ENCODE peak calls at places on chromosomes 13 and 19, in six cellular contexts. One of them, this sample, is unnamed. For H3K9me3, the result is how much of the 10 kb centered on the place peaks cover.

GRCh38 chr13:108195146-108195545 is 20.2 kb downstream of the LIG4 start:
- DNase-seq in cardiac muscle cell: peak
- DNase-seq in endodermal cell: no peak
- DNase-seq in H1: no peak
- DNase-seq in upper lobe of right lung: no peak
- DNase-seq in left lung: no peak
- DNase-seq in this sample: no peak

GRCh38 chr19:49691243-49692101 is 556 bp downstream of the CPT1C start:
- DNase-seq in cardiac muscle cell: peak
- DNase-seq in endodermal cell: peak
- DNase-seq in H1: peak
- DNase-seq in upper lobe of right lung: no peak
- DNase-seq in left lung: no peak
- DNase-seq in this sample: no peak

GRCh38 chr13:77028202-77028601 is 1.2 kb upstream of the FBXL3 start:
- DNase-seq in cardiac muscle cell: peak
- DNase-seq in endodermal cell: no peak
- DNase-seq in H1: no peak
- DNase-seq in upper lobe of right lung: no peak
- DNase-seq in left lung: no peak
- DNase-seq in this sample: no peak

GRCh38 chr13:33761744-33762143 is 56.2 kb upstream of the RFC3 start:
- DNase-seq in cardiac muscle cell: peak
- DNase-seq in endodermal cell: peak
- DNase-seq in H1: no peak
- DNase-seq in upper lobe of right lung: no peak
- DNase-seq in left lung: no peak
- DNase-seq in this sample: no peak

GRCh38 chr13:111952814-111953213 is 114.1 kb upstream of the SOX1 start:
- DNase-seq in cardiac muscle cell: no peak
- DNase-seq in endodermal cell: peak
- DNase-seq in H1: peak
- DNase-seq in upper lobe of right lung: peak
- DNase-seq in left lung: no peak
- DNase-seq in this sample: no peak

GRCh38 chr13:31749929-31750328 is 10.6 kb downstream of the RXFP2 start:
- DNase-seq in cardiac muscle cell: peak
- DNase-seq in endodermal cell: no peak
- DNase-seq in H1: no peak
- DNase-seq in upper lobe of right lung: no peak
- DNase-seq in left lung: no peak
- DNase-seq in this sample: no peak

GRCh38 chr13:24683833-24684599 is 3.8 kb downstream of the ATP12A start:
- DNase-seq in cardiac muscle cell: peak
- DNase-seq in endodermal cell: peak
- DNase-seq in H1: peak
- DNase-seq in upper lobe of right lung: peak
- DNase-seq in left lung: no peak
- DNase-seq in this sample: peak

GRCh38 chr13:85367887-85368286 is 431.3 kb downstream of the SLITRK6 start:
- DNase-seq in cardiac muscle cell: peak
- DNase-seq in endodermal cell: no peak
- DNase-seq in H1: no peak
- DNase-seq in upper lobe of right lung: no peak
- DNase-seq in left lung: no peak
- DNase-seq in this sample: no peak

GRCh38 chr19:14804755-14805154 is 26.4 kb upstream of the ADGRE2 start:
- DNase-seq in cardiac muscle cell: no peak
- DNase-seq in endodermal cell: no peak
- DNase-seq in H1: no peak
- DNase-seq in upper lobe of right lung: no peak
- DNase-seq in left lung: no peak
- DNase-seq in this sample: no peak

GRCh38 chr13:50805805-50806204 is 37.7 kb downstream of the DLEU7 start:
- DNase-seq in cardiac muscle cell: peak
- DNase-seq in endodermal cell: no peak
- DNase-seq in H1: no peak
- DNase-seq in upper lobe of right lung: no peak
- DNase-seq in left lung: no peak
- DNase-seq in this sample: no peak

GRCh38 chr19:28045621-28046020 is 1167.3 kb downstream of the UQCRFS1 start:
- DNase-seq in cardiac muscle cell: no peak
- DNase-seq in endodermal cell: no peak
- DNase-seq in H1: no peak
- DNase-seq in upper lobe of right lung: no peak
- DNase-seq in left lung: no peak
- DNase-seq in this sample: no peak
- H3K9me3 ChIP-seq in cardiac muscle cell: under half
- H3K9me3 ChIP-seq in endodermal cell: under half
- H3K9me3 ChIP-seq in H1: under half
- H3K9me3 ChIP-seq in upper lobe of right lung: under half
- H3K9me3 ChIP-seq in left lung: under half
- H3K9me3 ChIP-seq in this sample: under half

GRCh38 chr13:90253806-90254205 is 1093.7 kb upstream of the MIR17HG start:
- DNase-seq in cardiac muscle cell: no peak
- DNase-seq in endodermal cell: no peak
- DNase-seq in H1: no peak
- DNase-seq in upper lobe of right lung: no peak
- DNase-seq in left lung: no peak
- DNase-seq in this sample: no peak

GRCh38 chr13:90258129-90258528 is 1089.4 kb upstream of the MIR17HG start:
- DNase-seq in cardiac muscle cell: no peak
- DNase-seq in endodermal cell: no peak
- DNase-seq in H1: no peak
- DNase-seq in upper lobe of right lung: no peak
- DNase-seq in left lung: no peak
- DNase-seq in this sample: no peak

GRCh38 chr13:90254437-90254836 is 1093.0 kb upstream of the MIR17HG start:
- DNase-seq in cardiac muscle cell: no peak
- DNase-seq in endodermal cell: no peak
- DNase-seq in H1: no peak
- DNase-seq in upper lobe of right lung: no peak
- DNase-seq in left lung: no peak
- DNase-seq in this sample: no peak

GRCh38 chr13:90261343-90261742 is 1086.1 kb upstream of the MIR17HG start:
- DNase-seq in cardiac muscle cell: no peak
- DNase-seq in endodermal cell: no peak
- DNase-seq in H1: no peak
- DNase-seq in upper lobe of right lung: no peak
- DNase-seq in left lung: no peak
- DNase-seq in this sample: no peak

GRCh38 chr13:90256746-90257145 is 1090.7 kb upstream of the MIR17HG start:
- DNase-seq in cardiac muscle cell: no peak
- DNase-seq in endodermal cell: no peak
- DNase-seq in H1: no peak
- DNase-seq in upper lobe of right lung: no peak
- DNase-seq in left lung: no peak
- DNase-seq in this sample: no peak
- H3K9me3 ChIP-seq in cardiac muscle cell: under half
- H3K9me3 ChIP-seq in endodermal cell: under half
- H3K9me3 ChIP-seq in H1: under half
- H3K9me3 ChIP-seq in upper lobe of right lung: under half
- H3K9me3 ChIP-seq in left lung: under half
- H3K9me3 ChIP-seq in this sample: under half

GRCh38 chr19:52710538-52710937 is 24.3 kb downstream of the ZNF611 start:
- DNase-seq in cardiac muscle cell: no peak
- DNase-seq in endodermal cell: no peak
- DNase-seq in H1: no peak
- DNase-seq in upper lobe of right lung: no peak
- DNase-seq in left lung: no peak
- DNase-seq in this sample: no peak
- H3K9me3 ChIP-seq in cardiac muscle cell: under half
- H3K9me3 ChIP-seq in endodermal cell: half or more
- H3K9me3 ChIP-seq in H1: under half
- H3K9me3 ChIP-seq in upper lobe of right lung: under half
- H3K9me3 ChIP-seq in left lung: half or more
- H3K9me3 ChIP-seq in this sample: under half

GRCh38 chr19:46955813-46956371 is 63.7 kb upstream of the NPAS1 start:
- DNase-seq in cardiac muscle cell: no peak
- DNase-seq in endodermal cell: no peak
- DNase-seq in H1: no peak
- DNase-seq in upper lobe of right lung: no peak
- DNase-seq in left lung: no peak
- DNase-seq in this sample: no peak

GRCh38 chr19:46962030-46962570 is 57.5 kb upstream of the NPAS1 start:
- DNase-seq in cardiac muscle cell: no peak
- DNase-seq in endodermal cell: no peak
- DNase-seq in H1: no peak
- DNase-seq in upper lobe of right lung: no peak
- DNase-seq in left lung: no peak
- DNase-seq in this sample: no peak

GRCh38 chr19:46955114-46955812 is 64.4 kb upstream of the NPAS1 start:
- DNase-seq in cardiac muscle cell: peak
- DNase-seq in endodermal cell: no peak
- DNase-seq in H1: no peak
- DNase-seq in upper lobe of right lung: no peak
- DNase-seq in left lung: no peak
- DNase-seq in this sample: peak

GRCh38 chr19:46959962-46960556 is 59.6 kb upstream of the NPAS1 start:
- DNase-seq in cardiac muscle cell: no peak
- DNase-seq in endodermal cell: no peak
- DNase-seq in H1: no peak
- DNase-seq in upper lobe of right lung: no peak
- DNase-seq in left lung: no peak
- DNase-seq in this sample: no peak

GRCh38 chr19:46958542-46958941 is 61.1 kb upstream of the NPAS1 start:
- DNase-seq in cardiac muscle cell: peak
- DNase-seq in endodermal cell: no peak
- DNase-seq in H1: no peak
- DNase-seq in upper lobe of right lung: no peak
- DNase-seq in left lung: no peak
- DNase-seq in this sample: no peak
- H3K9me3 ChIP-seq in cardiac muscle cell: under half
- H3K9me3 ChIP-seq in endodermal cell: under half
- H3K9me3 ChIP-seq in H1: under half
- H3K9me3 ChIP-seq in upper lobe of right lung: under half
- H3K9me3 ChIP-seq in left lung: under half
- H3K9me3 ChIP-seq in this sample: under half

GRCh38 chr19:7524992-7525739 is 2.7 kb downstream of the MCOLN1 start:
- DNase-seq in cardiac muscle cell: no peak
- DNase-seq in endodermal cell: no peak
- DNase-seq in H1: no peak
- DNase-seq in upper lobe of right lung: no peak
- DNase-seq in left lung: no peak
- DNase-seq in this sample: no peak
- H3K9me3 ChIP-seq in cardiac muscle cell: under half
- H3K9me3 ChIP-seq in endodermal cell: under half
- H3K9me3 ChIP-seq in H1: under half
- H3K9me3 ChIP-seq in upper lobe of right lung: under half
- H3K9me3 ChIP-seq in left lung: under half
- H3K9me3 ChIP-seq in this sample: under half

DNA sequence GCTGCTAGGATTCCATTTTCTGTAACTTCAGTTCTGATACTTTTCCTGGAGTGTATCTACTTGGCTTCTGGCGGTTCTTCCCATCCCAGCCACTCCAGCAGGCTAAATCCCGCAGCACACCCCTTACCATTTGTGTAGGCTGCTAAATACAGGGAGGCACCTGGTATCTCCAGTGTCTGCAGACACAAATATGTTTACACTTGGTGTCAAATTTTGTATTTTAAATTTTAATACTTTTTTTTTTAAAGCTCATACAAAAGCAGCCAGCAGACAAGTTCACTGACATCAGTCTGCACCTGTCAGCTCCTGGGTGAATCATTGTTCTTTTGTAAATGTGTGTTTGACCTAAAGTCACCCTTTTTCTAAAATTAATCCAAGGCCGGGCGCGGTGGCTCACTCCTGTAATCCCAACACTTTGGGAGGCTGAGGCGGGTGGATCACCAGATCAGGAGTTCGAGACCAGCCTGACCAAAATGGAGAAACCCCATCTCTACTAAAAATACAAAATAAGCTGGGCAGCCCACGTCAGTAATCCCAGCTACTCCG is 3.4 kb upstream of the ZSCAN4 start:
- DNase-seq in cardiac muscle cell: no peak
- DNase-seq in endodermal cell: no peak
- DNase-seq in H1: no peak
- DNase-seq in upper lobe of right lung: no peak
- DNase-seq in left lung: no peak
- DNase-seq in this sample: no peak
- H3K9me3 ChIP-seq in cardiac muscle cell: under half
- H3K9me3 ChIP-seq in endodermal cell: under half
- H3K9me3 ChIP-seq in H1: under half
- H3K9me3 ChIP-seq in upper lobe of right lung: under half
- H3K9me3 ChIP-seq in left lung: under half
- H3K9me3 ChIP-seq in this sample: under half

GRCh38 chr19:11868188-11868587 is 19.4 kb upstream of the ZNF69 start:
- DNase-seq in cardiac muscle cell: no peak
- DNase-seq in endodermal cell: no peak
- DNase-seq in H1: no peak
- DNase-seq in upper lobe of right lung: no peak
- DNase-seq in left lung: no peak
- DNase-seq in this sample: no peak
- H3K9me3 ChIP-seq in cardiac muscle cell: under half
- H3K9me3 ChIP-seq in endodermal cell: under half
- H3K9me3 ChIP-seq in H1: half or more
- H3K9me3 ChIP-seq in upper lobe of right lung: under half
- H3K9me3 ChIP-seq in left lung: half or more
- H3K9me3 ChIP-seq in this sample: half or more

GRCh38 chr19:58428617-58429016 is 11.3 kb downstream of the ZNF132 start:
- DNase-seq in cardiac muscle cell: no peak
- DNase-seq in endodermal cell: no peak
- DNase-seq in H1: no peak
- DNase-seq in upper lobe of right lung: no peak
- DNase-seq in left lung: no peak
- DNase-seq in this sample: no peak
- H3K9me3 ChIP-seq in cardiac muscle cell: under half
- H3K9me3 ChIP-seq in endodermal cell: half or more
- H3K9me3 ChIP-seq in H1: half or more
- H3K9me3 ChIP-seq in upper lobe of right lung: under half
- H3K9me3 ChIP-seq in left lung: half or more
- H3K9me3 ChIP-seq in this sample: half or more

This sample was measured in CD4-positive, alpha-beta T cell.